ENCODE peak calls at places on chromosomes 11 and 22, in ten cellular contexts. X is mucosa of descending colon; Y is mesendoderm; O is tibial nerve; J is fibroblast of gingiva; M is sigmoid colon; H is body of pancreas; F is choroid plexus epithelial cell; V is naive thymus-derived CD8-positive, alpha-beta T cell; G is MV-4-11. U is an unnamed sample.

GRCh38 chr11:122634507-122634906 is 21.0 kb upstream of the UBASH3B start:
- DNase-seq in X (no peak), Y (peak; percentile 83), O (no peak), J (peak; percentile 92), M (peak; percentile 54), H (no peak), F (peak; percentile 56), V (no peak), G (peak; percentile 9), U (no peak)

GRCh38 chr22:49694462-49695260 is 133.0 kb downstream of the BRD1 start:
- DNase-seq in X (no peak), Y (no peak), O (no peak), J (no peak), M (no peak), H (no peak), F (no peak), V (no peak), G (no peak), U (no peak)

GRCh38 chr22:21835378-21835777 is 32.1 kb downstream of the MAPK1 start:
- DNase-seq in X (no peak), Y (no peak), O (no peak), J (no peak), M (no peak), H (no peak), F (no peak), V (no peak), G (no peak), U (no peak)

GRCh38 chr22:42304021-42304790 is 33.8 kb upstream of the TCF20 start:
- DNase-seq in X (no peak), Y (no peak), O (no peak), J (no peak), M (no peak), H (no peak), F (no peak), V (no peak), G (no peak), U (no peak)

GRCh38 chr11:66979336-66979980 is 4.4 kb downstream of the C11orf86 start:
- DNase-seq in X (no peak), Y (no peak), O (no peak), J (peak; percentile 36), M (no peak), H (no peak), F (no peak), V (no peak), G (no peak), U (no peak)

GRCh38 chr11:68099474-68100405 is 21.4 kb downstream of the CHKA start:
- DNase-seq in X (no peak), Y (peak; percentile 70), O (no peak), J (no peak), M (no peak), H (peak; percentile 92), F (peak; percentile 77), V (peak; percentile 68), G (no peak), U (no peak)

GRCh38 chr11:45543808-45544422 is 121.5 kb downstream of the CHST1 start:
- DNase-seq in X (no peak), Y (peak; percentile 67), O (no peak), J (no peak), M (no peak), H (no peak), F (peak; percentile 24), V (no peak), G (no peak), U (no peak)

GRCh38 chr11:115545811-115546210 is 41.6 kb upstream of the CADM1 start:
- DNase-seq in X (no peak), Y (no peak), O (no peak), J (no peak), M (no peak), H (no peak), F (no peak), V (no peak), G (no peak), U (no peak)

GRCh38 chr11:32586576-32587190 is 3.1 kb downstream of the EIF3M start:
- DNase-seq in X (no peak), Y (peak; percentile 51), O (no peak), J (peak; percentile 8), M (no peak), H (no peak), F (peak; percentile 55), V (no peak), G (peak; percentile 26), U (no peak)

GRCh38 chr11:640021-640706 is 3.1 kb downstream of the DRD4 start:
- DNase-seq in X (no peak), Y (no peak), O (no peak), J (no peak), M (no peak), H (no peak), F (peak; percentile 16), V (no peak), G (no peak), U (no peak)

GRCh38 chr11:111561306-111561705 is 20.8 kb downstream of the LAYN start:
- DNase-seq in X (no peak), Y (no peak), O (no peak), J (no peak), M (no peak), H (no peak), F (no peak), V (no peak), G (no peak), U (no peak)

U was measured in right atrium auricular region.